ENCODE peak calls at places on chromosome 4, in four cellular contexts. W is iris pigment epithelial cell, P is hypothalamus, M is NCI-H1092 treated with DMSO at 0.1 percent for 48 hours. T is an unnamed sample.

GRCh38 chr4:22348410-22348809 is 167.5 kb downstream of the ADGRA3 start:
- DNase-seq in W (no peak), P (no peak), M (no peak), T (no peak)

GRCh38 chr4:88070031-88070430 is 62.6 kb downstream of the PKD2 start:
- DNase-seq in P (no peak), M (no peak), W (no peak), T (no peak)

GRCh38 chr4:56871357-56871993 is 36.2 kb upstream of the REST start:
- DNase-seq in W (peak), M (peak), P (no peak), T (peak)

GRCh38 chr4:117560329-117560728 is 474.0 kb upstream of the NDST3 start:
- DNase-seq in W (peak), M (no peak), P (no peak), T (no peak)

GRCh38 chr4:60562353-60562752 is 637.8 kb upstream of the ADGRL3 start:
- DNase-seq in W (no peak), M (peak), P (no peak), T (no peak)

GRCh38 chr4:39044364-39044946 is 12.2 kb upstream of the TMEM156 start:
- DNase-seq in W (peak), M (peak), P (peak), T (peak)

GRCh38 chr4:12734586-12734985 is 749.6 kb downstream of the RAB28 start:
- DNase-seq in M (no peak), W (no peak), P (no peak), T (no peak)

GRCh38 chr4:72592076-72592475 is 23.1 kb upstream of the ADAMTS3 start:
- DNase-seq in M (no peak), P (no peak), W (no peak), T (no peak)

GRCh38 chr4:336099-336892 is 1.3 kb upstream of the ZNF141 start:
- DNase-seq in M (peak), P (no peak), W (peak), T (peak)

GRCh38 chr4:96729641-96730040 is 889.7 kb downstream of the PDHA2 start:
- DNase-seq in P (no peak), M (no peak), W (peak), T (no peak)

GRCh38 chr4:186948361-186949291 is 225.0 kb upstream of the FAT1 start:
- DNase-seq in M (peak), P (no peak), W (peak), T (no peak)

GRCh38 chr4:146051724-146052396 is 113.2 kb upstream of the ZNF827 start:
- DNase-seq in P (no peak), M (no peak), W (peak), T (no peak)

GRCh38 chr4:74632634-74633033 is 161.7 kb downstream of the BTC start:
- DNase-seq in M (no peak), P (no peak), W (peak), T (no peak)

GRCh38 chr4:102759835-102760644 is 728 bp downstream of the MANBA start:
- DNase-seq in P (peak), M (peak), W (peak), T (no peak)

GRCh38 chr4:22356996-22357596 is 158.8 kb downstream of the ADGRA3 start:
- DNase-seq in M (peak), W (peak), P (no peak), T (no peak)

GRCh38 chr4:141352775-141353544 is 132.3 kb downstream of the ZNF330 start:
- DNase-seq in M (no peak), P (no peak), W (peak), T (no peak)

GRCh38 chr4:170672571-170672970 is 582.8 kb upstream of the AADAT start:
- DNase-seq in P (no peak), W (peak), M (no peak), T (no peak)

GRCh38 chr4:31557444-31557843 is 837.3 kb downstream of the PCDH7 start:
- DNase-seq in M (no peak), W (no peak), P (no peak), T (no peak)

GRCh38 chr4:98626350-98626749 is 32.1 kb downstream of the TSPAN5 start:
- DNase-seq in P (no peak), M (no peak), W (peak), T (no peak)

GRCh38 chr4:76898949-76899640 is 1.2 kb upstream of the SOWAHB start:
- DNase-seq in M (no peak), W (no peak), P (no peak), T (no peak)

GRCh38 chr4:25350561-25350960 is 26.5 kb upstream of the ANAPC4 start:
- DNase-seq in P (no peak), W (no peak), M (no peak), T (no peak)

GRCh38 chr4:1182313-1182712 is 9.9 kb upstream of the SPON2 start:
- DNase-seq in P (no peak), W (no peak), M (no peak), T (no peak)

GRCh38 chr4:36165256-36166005 is 78.9 kb downstream of the ARAP2 start:
- DNase-seq in M (no peak), P (no peak), W (peak), T (no peak)

GRCh38 chr4:67755974-67756373 is 1.8 kb upstream of the GNRHR start:
- DNase-seq in W (no peak), P (no peak), M (no peak), T (no peak)

GRCh38 chr4:96093057-96093456 is 253.2 kb downstream of the PDHA2 start:
- DNase-seq in P (no peak), M (peak), W (no peak), T (no peak)

GRCh38 chr4:33715996-33716395 is 2528.3 kb downstream of the ARAP2 start:
- DNase-seq in P (no peak), W (peak), M (no peak), T (no peak)

GRCh38 chr4:37970702-37971101 is 10.5 kb downstream of the PTTG2 start:
- DNase-seq in M (no peak), W (peak), P (no peak), T (no peak)

GRCh38 chr4:1093391-1094335 is 19.7 kb downstream of the RNF212 start:
- DNase-seq in W (no peak), M (no peak), P (no peak), T (no peak)